ENCODE peak calls at places on chromosomes 7 and 10, in ten cellular contexts. K is choroid plexus epithelial cell, N is bronchial epithelial cell, Z is transverse colon, A is colonic mucosa, O is GM12878, D is SK-N-SH, E is cardiac fibroblast, M is epithelial cell of esophagus, Y is GM12865. V is an unnamed sample.

GRCh38 chr10:124114696-124115095 is 21.3 kb upstream of the CHST15 start:
- DNase-seq in K (no peak), N (no peak), Z (no peak), A (no peak), O (no peak), D (no peak), E (no peak), M (no peak), Y (no peak), V (no peak)

GRCh38 chr10:12235116-12235694 is 39.2 kb downstream of the CDC123 start:
- DNase-seq in K (no peak), N (peak), Z (no peak), A (no peak), O (no peak), D (no peak), E (no peak), M (no peak), Y (no peak), V (no peak)

GRCh38 chr7:101606176-101606923 is 22.7 kb downstream of the MYL10 start:
- DNase-seq in K (no peak), N (no peak), Z (no peak), A (no peak), O (no peak), D (no peak), E (no peak), M (no peak), Y (no peak), V (no peak)

GRCh38 chr7:141789917-141790316 is at the start of gene TAS2R5:
- DNase-seq in K (no peak), N (no peak), Z (no peak), A (no peak), O (no peak), D (no peak), E (no peak), M (no peak), Y (no peak), V (no peak)

GRCh38 chr7:142375710-142376313 is 118.0 kb upstream of the PRSS58 start:
- DNase-seq in K (peak), N (peak), Z (no peak), A (no peak), O (no peak), D (no peak), E (no peak), M (peak), Y (no peak), V (peak)

GRCh38 chr7:136874393-136875032 is 6.1 kb downstream of the CHRM2 start:
- DNase-seq in K (peak), N (peak), Z (no peak), A (no peak), O (no peak), D (peak), E (peak), M (peak), Y (no peak), V (no peak)

GRCh38 chr7:142689439-142690168 is 59.7 kb upstream of the PRSS1 start:
- DNase-seq in K (peak), N (no peak), Z (no peak), A (no peak), O (no peak), D (no peak), E (peak), M (no peak), Y (no peak), V (no peak)

GRCh38 chr10:45592926-45593325 is 79.6 kb downstream of the ZFAND4 start:
- DNase-seq in K (no peak), N (no peak), Z (no peak), A (no peak), O (no peak), D (no peak), E (no peak), M (no peak), Y (no peak), V (no peak)

GRCh38 chr10:5871596-5871995 is 18.1 kb downstream of the ANKRD16 start:
- DNase-seq in K (no peak), N (no peak), Z (no peak), A (no peak), O (no peak), D (no peak), E (peak), M (no peak), Y (no peak), V (no peak)

GRCh38 chr10:67302701-67303100 is 376.9 kb downstream of the LRRTM3 start:
- DNase-seq in K (no peak), N (no peak), Z (no peak), A (no peak), O (no peak), D (no peak), E (no peak), M (no peak), Y (no peak), V (no peak)

GRCh38 chr7:47039899-47040298 is 542.0 kb downstream of the TNS3 start:
- DNase-seq in K (peak), N (peak), Z (no peak), A (no peak), O (no peak), D (no peak), E (peak), M (no peak), Y (no peak), V (no peak)

GRCh38 chr7:100865372-100865911 is 1.7 kb upstream of the TRIP6 start:
- DNase-seq in K (no peak), N (peak), Z (no peak), A (no peak), O (no peak), D (peak), E (no peak), M (peak), Y (no peak), V (no peak)

GRCh38 chr7:137069249-137069963 is 201.0 kb downstream of the CHRM2 start:
- DNase-seq in K (no peak), N (no peak), Z (no peak), A (no peak), O (no peak), D (no peak), E (no peak), M (no peak), Y (no peak), V (no peak)

GRCh38 chr7:33874943-33875342 is 30.4 kb upstream of the BMPER start:
- DNase-seq in K (no peak), N (no peak), Z (no peak), A (no peak), O (no peak), D (no peak), E (peak), M (no peak), Y (no peak), V (no peak)

GRCh38 chr7:108079291-108080057 is 50.7 kb downstream of the LAMB4 start:
- DNase-seq in K (peak), N (peak), Z (peak), A (no peak), O (no peak), D (peak), E (peak), M (peak), Y (no peak), V (no peak)

GRCh38 chr7:134671670-134672069 is 25.0 kb downstream of the BPGM start:
- DNase-seq in K (no peak), N (no peak), Z (no peak), A (no peak), O (no peak), D (no peak), E (no peak), M (no peak), Y (no peak), V (no peak)

GRCh38 chr10:96814264-96814663 is 17.8 kb upstream of the LCOR start:
- DNase-seq in K (peak), N (peak), Z (no peak), A (no peak), O (no peak), D (no peak), E (peak), M (peak), Y (no peak), V (no peak)

GRCh38 chr7:157830331-157830730 is 493.5 kb downstream of the DNAJB6 start:
- DNase-seq in K (no peak), N (no peak), Z (no peak), A (no peak), O (no peak), D (no peak), E (no peak), M (no peak), Y (no peak), V (no peak)

GRCh38 chr7:66110861-66111260 is 3.8 kb upstream of the CRCP start:
- DNase-seq in K (peak), N (peak), Z (no peak), A (no peak), O (no peak), D (no peak), E (peak), M (peak), Y (no peak), V (no peak)

GRCh38 chr7:4151524-4151923 is 530.6 kb upstream of the FOXK1 start:
- DNase-seq in K (no peak), N (no peak), Z (no peak), A (no peak), O (no peak), D (no peak), E (no peak), M (no peak), Y (no peak), V (no peak)

GRCh38 chr7:141416691-141417268 is 134.4 kb upstream of the AGK start:
- DNase-seq in K (no peak), N (no peak), Z (no peak), A (no peak), O (no peak), D (no peak), E (no peak), M (no peak), Y (no peak), V (no peak)

GRCh38 chr10:24771943-24772747 is 48.5 kb upstream of the ARHGAP21 start:
- DNase-seq in K (peak), N (no peak), Z (no peak), A (no peak), O (no peak), D (no peak), E (no peak), M (no peak), Y (no peak), V (no peak)

GRCh38 chr10:31947144-31947926 is 18.7 kb upstream of the ARHGAP12 start:
- DNase-seq in K (peak), N (peak), Z (no peak), A (peak), O (no peak), D (peak), E (peak), M (peak), Y (peak), V (no peak)
- TF ChIP-seq CTCF in K (peak), N (peak), Z (peak), A (peak), O (no peak), D (peak), E (peak), M (peak), Y (peak), V (no peak)

DNA sequence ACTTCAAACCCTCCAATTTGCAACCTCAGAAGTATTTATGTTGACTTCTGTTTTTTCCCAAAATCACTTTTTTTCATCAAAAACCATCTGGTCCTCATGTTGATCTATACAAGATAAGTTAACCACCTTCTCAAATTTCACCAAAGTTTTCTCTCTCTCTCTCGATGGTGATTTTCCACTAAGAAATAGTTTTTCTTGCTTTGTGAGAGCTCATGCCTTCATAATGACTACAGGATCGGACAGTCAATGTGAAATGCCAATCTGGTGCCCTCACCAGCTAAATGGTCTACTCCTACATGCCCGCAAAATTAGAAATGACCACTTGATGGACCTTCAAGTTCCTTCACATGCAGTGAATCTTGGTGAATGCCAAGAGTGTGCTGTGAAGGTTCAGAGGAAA is 40.4 kb downstream of the CNNM1 start:
- DNase-seq in K (no peak), N (no peak), Z (no peak), A (no peak), O (no peak), D (no peak), E (no peak), M (no peak), Y (no peak), V (no peak)
- TF ChIP-seq CTCF in K (no peak), N (no peak), Z (no peak), A (no peak), O (no peak), D (no peak), E (no peak), M (no peak), Y (no peak), V (no peak)

GRCh38 chr7:151212626-151213025 is 2.3 kb upstream of the H2BK1 start:
- DNase-seq in K (no peak), N (peak), Z (no peak), A (no peak), O (no peak), D (no peak), E (no peak), M (peak), Y (no peak), V (no peak)
- TF ChIP-seq CTCF in K (no peak), N (no peak), Z (no peak), A (no peak), O (no peak), D (no peak), E (no peak), M (no peak), Y (no peak), V (no peak)

DNA sequence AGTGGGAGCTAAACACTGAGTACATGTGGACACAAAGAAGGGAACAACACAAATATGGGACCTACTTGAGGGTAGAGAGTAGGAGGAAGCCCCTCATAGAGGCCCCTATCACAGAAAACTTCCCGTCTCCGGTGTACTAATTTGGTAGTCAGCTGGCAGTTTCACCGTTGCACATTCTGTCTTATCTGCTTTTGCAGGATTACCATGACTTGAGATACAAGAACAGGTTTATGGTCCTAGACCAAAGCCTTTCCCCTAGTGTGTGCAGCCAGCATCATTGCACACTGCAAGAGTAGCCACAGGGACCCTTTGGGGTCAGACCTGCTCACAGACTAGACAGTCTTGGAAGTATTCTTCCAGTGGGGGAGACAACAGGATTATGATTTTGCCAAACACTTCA is 5.9 kb upstream of the IFIT1B start:
- DNase-seq in K (no peak), N (no peak), Z (no peak), A (no peak), O (no peak), D (no peak), E (no peak), M (no peak), Y (no peak), V (no peak)
- TF ChIP-seq CTCF in K (no peak), N (no peak), Z (no peak), A (no peak), O (no peak), D (no peak), E (no peak), M (no peak), Y (no peak), V (no peak)

DNA sequence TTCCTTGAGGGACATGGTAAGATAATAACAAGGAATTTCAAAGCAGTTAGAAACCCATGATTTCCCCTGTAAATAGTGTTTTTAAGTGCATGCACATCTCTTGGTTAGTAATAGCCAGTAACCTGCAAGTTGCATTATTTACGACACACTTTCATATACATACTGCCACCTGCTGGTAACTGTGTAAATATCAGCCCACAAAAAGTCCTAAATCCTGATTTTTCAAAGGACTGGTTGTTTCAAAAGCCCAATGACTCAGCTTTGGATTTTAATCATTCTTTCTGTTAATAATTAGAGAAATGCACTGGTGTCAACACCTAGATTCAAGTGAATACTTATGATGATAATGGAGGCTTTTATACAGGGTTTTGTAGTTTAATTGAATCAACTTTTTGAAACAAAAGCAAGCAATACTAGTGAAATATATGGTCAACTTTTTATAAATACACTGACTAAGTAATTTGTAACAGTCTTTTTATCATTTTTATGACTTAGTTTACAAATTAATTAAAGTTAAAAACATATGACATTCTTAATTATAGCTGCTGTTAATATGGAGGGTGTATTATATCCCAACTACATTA is 367.5 kb upstream of the SEMA3D start:
- DNase-seq in K (peak), N (peak), Z (no peak), A (peak), O (no peak), D (peak), E (peak), M (peak), Y (peak), V (peak)
- TF ChIP-seq CTCF in K (peak), N (peak), Z (peak), A (peak), O (peak), D (peak), E (peak), M (peak), Y (peak), V (peak)

DNA sequence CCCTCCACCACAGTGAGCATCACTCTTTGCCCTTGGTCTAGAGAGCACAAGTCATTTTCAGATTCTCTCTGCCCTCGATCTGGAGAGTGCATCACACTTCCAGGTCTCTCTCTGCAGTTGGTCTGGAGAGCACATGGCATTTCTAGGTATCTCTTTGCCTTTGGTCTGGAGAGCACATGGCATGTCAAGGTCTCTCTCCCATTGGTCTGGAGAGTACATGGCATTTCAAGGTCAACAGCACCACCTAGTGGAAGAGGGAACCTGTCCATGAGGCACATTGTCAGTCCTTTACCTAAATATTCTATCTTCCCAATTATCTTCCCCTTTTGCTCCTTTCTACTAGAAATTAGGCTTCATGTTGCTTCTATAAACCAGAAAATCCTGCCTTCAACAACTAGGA is 1139.4 kb downstream of the XPNPEP1 start:
- DNase-seq in K (peak), N (peak), Z (no peak), A (peak), O (peak), D (peak), E (peak), M (peak), Y (peak), V (peak)
- TF ChIP-seq CTCF in K (peak), N (peak), Z (no peak), A (no peak), O (peak), D (peak), E (peak), M (peak), Y (peak), V (peak)

GRCh38 chr10:71548494-71548846 is 151.8 kb downstream of the CDH23 start:
- DNase-seq in K (peak), N (no peak), Z (no peak), A (no peak), O (no peak), D (no peak), E (peak), M (no peak), Y (peak), V (peak)
- TF ChIP-seq CTCF in K (peak), N (peak), Z (no peak), A (no peak), O (peak), D (peak), E (peak), M (peak), Y (peak), V (peak)

DNA sequence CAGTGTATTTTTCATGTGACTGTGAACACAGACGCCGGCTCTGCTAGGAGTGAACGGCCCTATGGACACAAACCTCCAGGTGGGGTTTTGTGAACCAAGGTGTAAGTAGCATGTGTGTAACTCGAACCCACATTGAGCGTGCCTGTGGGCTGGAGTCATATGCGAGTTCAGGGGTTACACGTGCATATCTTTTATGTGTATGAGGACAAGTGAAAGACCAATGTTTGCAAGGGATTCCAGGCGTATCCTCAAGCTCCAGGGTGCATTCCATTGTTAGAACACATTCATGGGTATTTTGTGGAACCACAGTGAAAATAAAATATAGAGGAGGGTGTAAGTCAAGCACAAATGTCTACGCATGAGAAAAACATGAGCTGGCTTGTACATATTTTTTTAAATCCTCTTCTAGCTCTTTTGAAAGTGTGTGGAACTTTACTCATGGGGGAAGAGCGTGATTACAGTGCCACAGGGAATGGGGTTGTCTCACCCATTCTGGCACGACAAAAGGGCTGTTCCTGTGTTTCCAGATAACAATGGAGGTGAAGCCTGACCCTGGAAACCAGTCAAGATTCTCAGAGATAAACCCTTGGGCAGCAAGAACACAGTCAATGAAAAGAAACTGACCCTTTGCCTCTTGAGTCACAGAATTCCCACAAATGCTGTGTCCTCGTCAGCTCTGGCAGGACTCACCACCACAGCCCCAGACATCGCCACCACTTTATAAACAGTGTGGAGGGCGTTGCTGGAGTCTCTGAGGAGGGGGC is 37.0 kb upstream of the GOT1 start:
- DNase-seq in K (no peak), N (peak), Z (no peak), A (no peak), O (no peak), D (no peak), E (no peak), M (peak), Y (no peak), V (no peak)
- TF ChIP-seq CTCF in K (no peak), N (no peak), Z (no peak), A (no peak), O (no peak), D (no peak), E (no peak), M (no peak), Y (no peak), V (no peak)

DNA sequence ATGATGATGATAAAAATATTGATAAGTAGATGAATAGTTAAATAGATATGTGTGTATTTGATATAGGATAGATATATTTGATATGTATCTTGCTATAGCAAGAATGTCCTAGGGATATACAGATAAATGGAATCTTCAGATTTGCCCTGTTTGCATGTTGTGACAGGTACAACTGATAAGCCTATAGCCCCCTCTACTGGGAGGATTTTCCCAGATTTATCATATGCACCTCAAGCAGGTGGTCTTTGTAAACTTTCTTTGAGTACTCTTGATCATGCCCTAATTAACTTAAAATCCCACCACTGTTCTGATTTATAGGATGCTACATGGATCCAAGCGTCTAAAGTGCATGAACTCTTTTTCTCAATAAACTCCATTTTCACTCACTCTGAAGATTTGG is 1050.7 kb downstream of the SORCS3 start:
- DNase-seq in K (peak), N (peak), Z (no peak), A (peak), O (no peak), D (peak), E (no peak), M (peak), Y (peak), V (peak)
- TF ChIP-seq CTCF in K (no peak), N (peak), Z (no peak), A (no peak), O (peak), D (no peak), E (no peak), M (peak), Y (no peak), V (peak)

DNA sequence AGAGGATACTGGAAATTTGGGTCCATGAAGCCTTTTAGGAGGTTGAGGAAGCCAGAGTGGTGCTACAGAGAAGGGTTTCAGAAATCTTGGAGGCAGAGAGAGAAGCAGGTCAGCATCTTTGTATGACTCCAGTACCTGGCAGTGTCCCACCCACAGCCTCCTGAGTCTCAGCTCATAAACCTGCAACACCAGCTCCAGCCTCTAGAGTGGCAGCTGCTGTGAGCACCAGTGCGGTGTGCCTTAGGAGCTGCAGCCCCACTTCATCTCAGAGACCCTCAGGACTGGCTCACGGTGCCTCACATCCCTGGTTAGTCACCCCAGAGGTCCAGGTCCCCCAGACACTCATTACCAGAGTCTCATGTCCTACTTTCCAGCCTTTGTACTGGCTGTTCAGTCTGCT is 84.8 kb upstream of the PRKAR2B start:
- DNase-seq in K (no peak), N (no peak), Z (no peak), A (no peak), O (no peak), D (no peak), E (no peak), M (peak), Y (peak), V (peak)
- TF ChIP-seq CTCF in K (peak), N (peak), Z (no peak), A (no peak), O (peak), D (peak), E (peak), M (peak), Y (peak), V (peak)

V was measured in endothelial cell.